ENCODE peak calls at places on chromosomes 7 and 10, in four cellular contexts. G is fibroblast of gingiva, A is Calu3, Z is mesendoderm. J is an unnamed sample.

GRCh38 chr7:5413449-5413786 is 10.2 kb downstream of the TNRC18 start:
- DNase-seq in G (no peak), Z (no peak), A (no peak), J (no peak)

GRCh38 chr10:21754410-21755011 is 220.5 kb downstream of the MLLT10 start:
- DNase-seq in G (no peak), Z (no peak), A (no peak), J (no peak)

GRCh38 chr7:16603633-16604032 is 41.9 kb downstream of the ANKMY2 start:
- DNase-seq in G (no peak), A (peak), Z (peak), J (no peak)

GRCh38 chr10:56586391-56586790 is 225.3 kb upstream of the ZWINT start:
- DNase-seq in A (no peak), G (no peak), Z (peak), J (no peak)

GRCh38 chr10:117746541-117747195 is 204.1 kb downstream of the EMX2 start:
- DNase-seq in Z (no peak), A (no peak), G (no peak), J (no peak)

GRCh38 chr10:28664369-28664740 is 13.0 kb upstream of the BAMBI start:
- DNase-seq in A (no peak), Z (no peak), G (peak), J (peak)

GRCh38 chr7:19139706-19140327 is 5.4 kb downstream of the FERD3L start:
- DNase-seq in G (no peak), Z (no peak), A (no peak), J (peak)

GRCh38 chr7:114130860-114131259 is 212.1 kb upstream of the PPP1R3A start:
- DNase-seq in A (no peak), G (peak), Z (no peak), J (peak)

J was measured in AG10803.